ENCODE peak calls at places on chromosome 9, in six cellular contexts. One of them, this sample, is unnamed.

GRCh38 chr9:92807757-92808725 is 43.4 kb upstream of the BICD2 start:
- DNase-seq in glutamatergic neuron: peak; percentile 55
- DNase-seq in cardiac fibroblast: no peak
- DNase-seq in body of pancreas: no peak
- DNase-seq in left cardiac atrium: no peak
- DNase-seq in GM12891: no peak
- DNase-seq in this sample: no peak

GRCh38 chr9:131872006-131872405 is 132.1 kb upstream of the RAPGEF1 start:
- DNase-seq in glutamatergic neuron: peak; percentile 33
- DNase-seq in cardiac fibroblast: no peak
- DNase-seq in body of pancreas: no peak
- DNase-seq in left cardiac atrium: no peak
- DNase-seq in GM12891: no peak
- DNase-seq in this sample: no peak

GRCh38 chr9:123081824-123082223 is 48.4 kb downstream of the GPR21 start:
- DNase-seq in glutamatergic neuron: no peak
- DNase-seq in cardiac fibroblast: peak; percentile 68
- DNase-seq in body of pancreas: no peak
- DNase-seq in left cardiac atrium: no peak
- DNase-seq in GM12891: no peak
- DNase-seq in this sample: peak; percentile 19

GRCh38 chr9:131482343-131483006 is 20.2 kb upstream of the POMT1 start:
- DNase-seq in glutamatergic neuron: no peak
- DNase-seq in cardiac fibroblast: no peak
- DNase-seq in body of pancreas: no peak
- DNase-seq in left cardiac atrium: no peak
- DNase-seq in GM12891: no peak
- DNase-seq in this sample: no peak

GRCh38 chr9:124256517-124257069 is 1.2 kb upstream of the NEK6 start:
- DNase-seq in glutamatergic neuron: peak; percentile 59
- DNase-seq in cardiac fibroblast: peak; percentile 95
- DNase-seq in body of pancreas: no peak
- DNase-seq in left cardiac atrium: no peak
- DNase-seq in GM12891: no peak
- DNase-seq in this sample: no peak

GRCh38 chr9:95756101-95756500 is 119.4 kb upstream of the ERCC6L2 start:
- DNase-seq in glutamatergic neuron: no peak
- DNase-seq in cardiac fibroblast: no peak
- DNase-seq in body of pancreas: no peak
- DNase-seq in left cardiac atrium: no peak
- DNase-seq in GM12891: no peak
- DNase-seq in this sample: no peak

GRCh38 chr9:96856363-96857286 is 2.3 kb upstream of the ZNF782 start:
- DNase-seq in glutamatergic neuron: peak; percentile 78
- DNase-seq in cardiac fibroblast: peak; percentile 80
- DNase-seq in body of pancreas: peak; percentile 81
- DNase-seq in left cardiac atrium: peak; percentile 49
- DNase-seq in GM12891: no peak
- DNase-seq in this sample: no peak

GRCh38 chr9:88652876-88653275 is 117.9 kb downstream of the NXNL2 start:
- DNase-seq in glutamatergic neuron: no peak
- DNase-seq in cardiac fibroblast: peak; percentile 41
- DNase-seq in body of pancreas: no peak
- DNase-seq in left cardiac atrium: no peak
- DNase-seq in GM12891: no peak
- DNase-seq in this sample: no peak

GRCh38 chr9:133978226-133979123 is 13.6 kb downstream of the VAV2 start:
- DNase-seq in glutamatergic neuron: no peak
- DNase-seq in cardiac fibroblast: no peak
- DNase-seq in body of pancreas: peak; percentile 87
- DNase-seq in left cardiac atrium: no peak
- DNase-seq in GM12891: no peak
- DNase-seq in this sample: no peak